ENCODE peak calls at places on chromosomes 13 and 19, in four cellular contexts. One of them, this sample, is unnamed.
A peak's percentile ranks its signal among the peaks of the same experiment; 100 is the strongest.

GRCh38 chr19:15539638-15540037 is 31.3 kb downstream of the CYP4F22 start:
- DNase-seq in A549: no peak
- DNase-seq in HepG2: no peak
- DNase-seq in GM12878: peak; percentile 11
- DNase-seq in this sample: no peak

GRCh38 chr13:37058801-37059135 is 720 bp downstream of the SUPT20H start:
- DNase-seq in A549: peak; percentile 8
- DNase-seq in HepG2: no peak
- DNase-seq in GM12878: peak; percentile 7
- DNase-seq in this sample: peak; percentile 40

GRCh38 chr13:50129923-50130685 is 114.9 kb downstream of the KCNRG start:
- DNase-seq in A549: peak; percentile 6
- DNase-seq in HepG2: no peak
- DNase-seq in GM12878: no peak
- DNase-seq in this sample: no peak

GRCh38 chr19:35341006-35341405 is 6.7 kb upstream of the FFAR1 start:
- DNase-seq in A549: no peak
- DNase-seq in HepG2: no peak
- DNase-seq in GM12878: no peak
- DNase-seq in this sample: no peak

GRCh38 chr13:39415403-39415802 is 187.6 kb downstream of the LHFPL6 start:
- DNase-seq in A549: no peak
- DNase-seq in HepG2: no peak
- DNase-seq in GM12878: no peak
- DNase-seq in this sample: no peak

GRCh38 chr13:48542581-48543341 is 9.9 kb upstream of the RCBTB2 start:
- DNase-seq in A549: no peak
- DNase-seq in HepG2: peak; percentile 23
- DNase-seq in GM12878: no peak
- DNase-seq in this sample: no peak

GRCh38 chr19:55635334-55635717 is 5.5 kb upstream of the ZNF580 start:
- DNase-seq in A549: no peak
- DNase-seq in HepG2: no peak
- DNase-seq in GM12878: no peak
- DNase-seq in this sample: no peak

GRCh38 chr19:42201489-42202289 is 15.8 kb downstream of the DEDD2 start:
- DNase-seq in A549: no peak
- DNase-seq in HepG2: no peak
- DNase-seq in GM12878: peak; percentile 68
- DNase-seq in this sample: no peak

GRCh38 chr13:29801737-29802305 is 48.6 kb downstream of the UBL3 start:
- DNase-seq in A549: no peak
- DNase-seq in HepG2: no peak
- DNase-seq in GM12878: no peak
- DNase-seq in this sample: no peak

DNA sequence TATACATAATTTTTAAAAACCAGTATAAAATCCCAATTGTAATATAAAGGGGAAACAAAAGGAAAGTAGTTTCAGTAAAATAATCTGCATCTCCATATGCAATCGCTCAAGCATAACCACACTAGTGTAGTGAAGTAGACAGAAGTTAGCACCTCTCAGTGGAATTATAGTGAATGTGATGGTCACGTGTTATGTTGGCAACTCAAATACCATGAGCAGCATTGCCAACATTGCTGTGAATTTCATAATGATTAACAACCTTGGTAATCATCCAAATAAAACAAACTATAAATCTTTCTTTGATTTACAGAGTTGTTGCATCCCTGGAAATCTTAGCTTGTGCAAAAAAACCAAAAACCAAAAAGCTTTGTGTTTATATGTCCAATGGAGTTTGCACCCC is 77.3 kb upstream of the SIAH3 start:
- DNase-seq in A549: no peak
- DNase-seq in HepG2: no peak
- DNase-seq in GM12878: no peak
- DNase-seq in this sample: no peak
- TF ChIP-seq CHD4 in A549: no peak
- TF ChIP-seq CHD4 in HepG2: no peak
- TF ChIP-seq CHD4 in GM12878: no peak
- TF ChIP-seq CHD4 in this sample: no peak

GRCh38 chr13:75279834-75280369 is 202.1 kb downstream of the TBC1D4 start:
- DNase-seq in A549: no peak
- DNase-seq in HepG2: peak; percentile 45
- DNase-seq in GM12878: no peak
- DNase-seq in this sample: no peak
- TF ChIP-seq CHD4 in A549: no peak
- TF ChIP-seq CHD4 in HepG2: no peak
- TF ChIP-seq CHD4 in GM12878: no peak
- TF ChIP-seq CHD4 in this sample: no peak

GRCh38 chr13:51849145-51850101 is 4.4 kb upstream of the TMEM272 start:
- DNase-seq in A549: peak; percentile 31
- DNase-seq in HepG2: peak; percentile 22
- DNase-seq in GM12878: no peak
- DNase-seq in this sample: peak; percentile 47
- TF ChIP-seq CHD4 in A549: no peak
- TF ChIP-seq CHD4 in HepG2: no peak
- TF ChIP-seq CHD4 in GM12878: no peak
- TF ChIP-seq CHD4 in this sample: no peak

GRCh38 chr13:100520936-100521765 is 67.4 kb downstream of the GGACT start:
- DNase-seq in A549: no peak
- DNase-seq in HepG2: no peak
- DNase-seq in GM12878: no peak
- DNase-seq in this sample: no peak
- TF ChIP-seq CHD4 in A549: no peak
- TF ChIP-seq CHD4 in HepG2: no peak
- TF ChIP-seq CHD4 in GM12878: no peak
- TF ChIP-seq CHD4 in this sample: no peak

GRCh38 chr19:31908486-31909255 is 436.7 kb upstream of the ZNF507 start:
- DNase-seq in A549: no peak
- DNase-seq in HepG2: no peak
- DNase-seq in GM12878: no peak
- DNase-seq in this sample: no peak
- TF ChIP-seq CHD4 in A549: no peak
- TF ChIP-seq CHD4 in HepG2: no peak
- TF ChIP-seq CHD4 in GM12878: no peak
- TF ChIP-seq CHD4 in this sample: no peak

GRCh38 chr19:12331211-12331941 is 2.1 kb downstream of the ZNF563 start:
- DNase-seq in A549: no peak
- DNase-seq in HepG2: peak; percentile 96
- DNase-seq in GM12878: peak; percentile 82
- DNase-seq in this sample: no peak
- TF ChIP-seq CHD4 in A549: no peak
- TF ChIP-seq CHD4 in HepG2: no peak
- TF ChIP-seq CHD4 in GM12878: no peak
- TF ChIP-seq CHD4 in this sample: no peak

This sample was measured in K562.